ENCODE peak calls at places on chromosomes 11 and 22, in eight cellular contexts. T is endodermal cell; N is HT-29; W is DMS79 treated with DMSO at 0.1 percent for 48 hours; F is fibroblast of the conjunctiva; E is stimulated activated CD4-positive, alpha-beta T cell treated with anti-CD3 and anti-CD28 coated beads, TNF-alpha, amount 100 ng/mL, for 4 hours; U is GM20000; P is NCI-H1417. J is an unnamed sample.

GRCh38 chr22:32701021-32701420 is 100.5 kb upstream of the TIMP3 start:
- DNase-seq in W (no peak), E (no peak), P (no peak), F (no peak), U (no peak), T (no peak), N (no peak), J (no peak)

GRCh38 chr11:102734650-102735049 is 9.9 kb upstream of the MMP8 start:
- DNase-seq in W (no peak), T (no peak), E (no peak), P (no peak), U (no peak), F (no peak), N (no peak), J (no peak)

GRCh38 chr11:103800406-103801114 is 235.9 kb upstream of the DDI1 start:
- DNase-seq in P (no peak), N (no peak), E (no peak), W (no peak), F (no peak), U (no peak), T (peak), J (no peak)

GRCh38 chr11:32137263-32137662 is 46.4 kb downstream of the RCN1 start:
- DNase-seq in F (peak), E (no peak), U (no peak), P (no peak), T (no peak), W (no peak), N (no peak), J (no peak)

GRCh38 chr11:130520231-130520630 is 71.8 kb downstream of the ADAMTS15 start:
- DNase-seq in W (no peak), U (no peak), P (no peak), N (no peak), T (no peak), F (no peak), E (no peak), J (no peak)

GRCh38 chr11:124085583-124085982 is 29.7 kb upstream of the VWA5A start:
- DNase-seq in F (no peak), T (no peak), N (no peak), U (no peak), E (no peak), P (no peak), W (no peak), J (no peak)

GRCh38 chr11:33553486-33553885 is 147.1 kb downstream of the C11orf91 start:
- DNase-seq in W (no peak), T (no peak), E (no peak), P (no peak), N (no peak), F (no peak), U (no peak), J (no peak)

GRCh38 chr22:19291580-19292261 is at the start of gene CLTCL1:
- DNase-seq in U (peak), T (peak), N (no peak), F (peak), E (peak), P (peak), W (peak), J (peak)

GRCh38 chr11:63747006-63747405 is 21.6 kb downstream of the ZFTA start:
- DNase-seq in F (peak), N (no peak), P (no peak), U (no peak), T (no peak), W (no peak), E (no peak), J (no peak)

GRCh38 chr11:33018840-33019239 is 3.2 kb downstream of the DEPDC7 start:
- DNase-seq in W (no peak), N (no peak), U (no peak), T (no peak), E (no peak), F (no peak), P (no peak), J (no peak)

GRCh38 chr11:73321342-73322110 is 13.4 kb downstream of the ARHGEF17 start:
- DNase-seq in F (no peak), P (no peak), E (no peak), U (no peak), T (no peak), W (peak), N (peak), J (no peak)

GRCh38 chr22:39349967-39350802 is at the start of gene SYNGR1:
- DNase-seq in T (peak), U (no peak), W (no peak), N (no peak), E (no peak), P (no peak), F (no peak), J (no peak)

GRCh38 chr11:56716379-56716854 is 17.5 kb downstream of the OR9G1 start:
- DNase-seq in E (no peak), W (no peak), F (no peak), P (no peak), U (no peak), T (no peak), N (peak), J (no peak)

GRCh38 chr11:111631666-111632039 is 29.4 kb downstream of the SIK2 start:
- DNase-seq in T (no peak), F (peak), N (no peak), P (no peak), E (no peak), U (no peak), W (no peak), J (no peak)

GRCh38 chr11:46719048-46719542 is at the start of gene F2:
- DNase-seq in W (no peak), T (no peak), F (no peak), E (no peak), U (no peak), P (no peak), N (no peak), J (no peak)

GRCh38 chr11:76604081-76604601 is 66.4 kb downstream of the LRRC32 start:
- DNase-seq in U (no peak), P (peak), T (peak), F (no peak), W (no peak), N (no peak), E (no peak), J (no peak)

GRCh38 chr22:24809331-24809730 is 3.3 kb downstream of the SGSM1 start:
- DNase-seq in F (no peak), E (no peak), U (no peak), N (no peak), P (no peak), W (no peak), T (no peak), J (no peak)

GRCh38 chr11:48031602-48032001 is 51.2 kb downstream of the PTPRJ start:
- DNase-seq in F (no peak), E (no peak), N (no peak), U (no peak), W (no peak), T (no peak), P (no peak), J (no peak)

GRCh38 chr11:92180664-92181251 is 43.9 kb upstream of the FAT3 start:
- DNase-seq in N (no peak), W (no peak), F (peak), E (no peak), T (peak), U (no peak), P (no peak), J (no peak)

GRCh38 chr22:20807315-20807752 is 33.4 kb downstream of the SERPIND1 start:
- DNase-seq in U (no peak), N (no peak), F (peak), W (no peak), P (no peak), E (no peak), T (no peak), J (no peak)

GRCh38 chr11:94731921-94732601 is 36.1 kb upstream of the AMOTL1 start:
- DNase-seq in F (peak), E (no peak), U (no peak), N (no peak), T (no peak), W (no peak), P (no peak), J (no peak)